ENCODE peak calls at places on chromosomes 3 and 15, in six cellular contexts. A is nephron progenitor cell, L is foreskin fibroblast, M is AG04450, H is colonic mucosa, Z is MM.1S. P is an unnamed sample.

GRCh38 chr15:98330692-98331435 is 317.5 kb upstream of the IGF1R start:
- DNase-seq in Z (no peak), M (no peak), A (no peak), L (no peak), H (no peak), P (no peak)

GRCh38 chr3:46318207-46318606 is 35.7 kb upstream of the CCR2 start:
- DNase-seq in L (no peak), M (no peak), H (no peak), Z (no peak), A (no peak), P (no peak)

GRCh38 chr15:89912674-89913396 is at the start of gene ARPIN:
- DNase-seq in Z (no peak), H (peak; percentile 71), L (peak; percentile 27), A (peak; percentile 74), M (no peak), P (peak; percentile 12)

GRCh38 chr3:39750677-39751076 is 58.7 kb upstream of the MYRIP start:
- DNase-seq in L (no peak), M (no peak), H (no peak), A (no peak), Z (no peak), P (no peak)

GRCh38 chr3:177491301-177492031 is 294.2 kb upstream of the TBL1XR1 start:
- DNase-seq in M (no peak), L (no peak), Z (no peak), A (no peak), H (no peak), P (no peak)

GRCh38 chr15:90878660-90879059 is 5.6 kb upstream of the FES start:
- DNase-seq in Z (no peak), M (no peak), A (no peak), H (no peak), L (no peak), P (no peak)

GRCh38 chr3:61940241-61940640 is 378.9 kb downstream of the PTPRG start:
- DNase-seq in A (no peak), M (no peak), L (no peak), H (no peak), Z (no peak), P (no peak)

GRCh38 chr15:38389924-38390542 is 63.9 kb upstream of the FAM98B start:
- DNase-seq in L (no peak), M (no peak), H (peak; percentile 84), Z (peak; percentile 63), A (peak; percentile 76), P (peak; percentile 34)

GRCh38 chr3:47910777-47911440 is 105.3 kb downstream of the MAP4 start:
- DNase-seq in H (no peak), M (peak; percentile 70), A (no peak), L (peak; percentile 90), Z (no peak), P (peak; percentile 88)

GRCh38 chr3:36257117-36257516 is 123.2 kb upstream of the STAC start:
- DNase-seq in Z (no peak), L (no peak), H (no peak), M (no peak), A (no peak), P (no peak)

GRCh38 chr3:176741648-176742047 is 455.6 kb downstream of the TBL1XR1 start:
- DNase-seq in Z (no peak), M (no peak), A (no peak), H (no peak), L (no peak), P (no peak)

GRCh38 chr15:28086175-28086703 is 12.9 kb downstream of the OCA2 start:
- DNase-seq in L (no peak), A (peak; percentile 61), M (peak; percentile 16), Z (peak; percentile 66), H (peak; percentile 70), P (peak; percentile 52)

GRCh38 chr3:187186801-187187421 is 10.4 kb upstream of the RTP1 start:
- DNase-seq in A (no peak), M (peak; percentile 82), L (peak; percentile 62), H (peak; percentile 22), Z (no peak), P (peak; percentile 85)

GRCh38 chr15:73856458-73857192 is 16.7 kb upstream of the TBC1D21 start:
- DNase-seq in H (no peak), M (no peak), Z (no peak), L (no peak), A (no peak), P (no peak)

GRCh38 chr15:98853161-98853560 is 154.4 kb downstream of the PGPEP1L start:
- DNase-seq in H (peak; percentile 95), M (peak; percentile 81), L (peak; percentile 93), A (peak; percentile 89), Z (peak; percentile 88), P (peak; percentile 86)

GRCh38 chr15:58469432-58470353 is 37.9 kb downstream of the LIPC start:
- DNase-seq in L (peak; percentile 89), H (peak; percentile 55), M (peak; percentile 92), Z (no peak), A (no peak), P (peak; percentile 93)

GRCh38 chr3:33060609-33061337 is 36.2 kb downstream of the GLB1 start:
- DNase-seq in Z (no peak), L (no peak), A (no peak), H (no peak), M (no peak), P (no peak)

GRCh38 chr3:71694358-71694999 is 30.7 kb downstream of the EIF4E3 start:
- DNase-seq in A (no peak), H (peak; percentile 34), L (peak; percentile 51), M (peak; percentile 82), Z (no peak), P (peak; percentile 86)

GRCh38 chr3:196219194-196219969 is 3.0 kb downstream of the SLC51A start:
- DNase-seq in A (no peak), H (peak; percentile 57), M (peak; percentile 63), L (peak; percentile 83), Z (peak; percentile 84), P (peak; percentile 95)

GRCh38 chr15:90362936-90363212 is 10.8 kb downstream of the ZNF774 start:
- DNase-seq in L (peak; percentile 87), H (no peak), M (peak; percentile 53), A (no peak), Z (no peak), P (peak; percentile 87)

GRCh38 chr15:66733976-66734375 is 31.9 kb downstream of the SMAD6 start:
- DNase-seq in L (no peak), M (no peak), Z (no peak), H (no peak), A (no peak), P (no peak)

GRCh38 chr3:133643611-133644010 is 18.1 kb downstream of the TOPBP1 start:
- DNase-seq in H (no peak), M (no peak), A (no peak), L (no peak), Z (no peak), P (no peak)

DNA sequence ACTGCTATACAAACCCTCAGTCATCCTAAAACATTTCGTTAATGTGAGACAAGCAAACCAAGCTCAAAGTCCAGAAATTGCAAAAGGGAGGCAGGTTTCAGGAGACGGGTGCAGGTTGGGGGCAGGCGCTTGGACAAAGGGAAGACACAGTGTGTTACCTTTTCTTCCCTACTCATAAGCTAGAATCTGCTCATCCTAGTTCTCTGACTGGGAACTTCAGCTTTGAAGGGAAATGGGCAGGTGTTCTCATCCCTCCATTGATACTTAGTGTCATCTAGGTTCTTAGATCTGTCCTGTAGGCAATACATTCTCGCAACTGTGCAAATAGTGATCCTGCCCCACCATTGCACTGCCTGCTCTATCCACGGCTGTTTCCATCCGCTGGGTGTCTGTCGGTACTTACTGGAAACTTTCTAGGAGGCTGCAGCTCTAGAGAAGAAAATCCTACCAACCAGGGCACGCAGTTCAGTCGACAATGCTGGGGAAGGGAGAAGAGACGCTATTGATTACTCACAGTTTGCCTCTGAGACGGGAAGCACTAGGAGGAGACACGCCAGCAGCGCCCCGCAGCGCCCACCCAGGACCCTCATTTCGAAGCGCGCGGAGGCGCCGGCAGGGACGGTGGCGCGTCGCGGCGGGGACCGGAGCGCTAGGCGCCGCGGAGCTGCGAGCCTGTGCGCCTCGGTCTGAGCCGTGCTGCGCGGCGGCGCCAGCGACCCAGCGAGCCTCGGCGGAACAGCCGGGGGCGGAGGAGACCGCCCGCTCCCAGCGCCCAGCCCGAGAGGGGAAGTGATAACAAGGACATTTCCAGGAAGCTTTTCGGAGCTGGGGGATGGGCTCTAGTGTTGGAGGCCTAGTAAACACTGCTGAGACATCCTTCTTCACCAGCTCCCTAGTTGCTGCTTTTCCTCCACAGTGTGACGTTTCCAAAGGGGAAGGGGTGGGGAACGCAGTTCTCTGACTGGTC is at the start of gene PROS1:
- DNase-seq in H (peak; percentile 87), M (no peak), Z (peak; percentile 56), A (peak; percentile 75), L (peak; percentile 83), P (peak; percentile 44)
- TF ChIP-seq CTCF in H (no peak), M (no peak), Z (no peak), A (no peak), L (no peak), P (peak; percentile 10)

GRCh38 chr3:138450704-138451424 is 16.4 kb downstream of the ESYT3 start:
- DNase-seq in Z (no peak), L (no peak), H (no peak), A (no peak), M (no peak), P (no peak)
- TF ChIP-seq CTCF in Z (no peak), L (no peak), H (no peak), A (no peak), M (no peak), P (peak; percentile 7)

GRCh38 chr3:9859530-9860025 is 15.8 kb upstream of the RPUSD3 start:
- DNase-seq in A (no peak), L (no peak), H (no peak), Z (no peak), M (no peak), P (no peak)

GRCh38 chr3:9866639-9867038 is 13.4 kb downstream of the CIDEC start:
- DNase-seq in M (no peak), H (no peak), A (no peak), Z (no peak), L (no peak), P (no peak)

GRCh38 chr3:9861626-9862130 is 17.9 kb upstream of the RPUSD3 start:
- DNase-seq in H (no peak), L (no peak), M (no peak), Z (no peak), A (no peak), P (no peak)

GRCh38 chr3:9861201-9861600 is 17.4 kb upstream of the RPUSD3 start:
- DNase-seq in L (no peak), A (no peak), M (no peak), H (no peak), Z (no peak), P (no peak)

DNA sequence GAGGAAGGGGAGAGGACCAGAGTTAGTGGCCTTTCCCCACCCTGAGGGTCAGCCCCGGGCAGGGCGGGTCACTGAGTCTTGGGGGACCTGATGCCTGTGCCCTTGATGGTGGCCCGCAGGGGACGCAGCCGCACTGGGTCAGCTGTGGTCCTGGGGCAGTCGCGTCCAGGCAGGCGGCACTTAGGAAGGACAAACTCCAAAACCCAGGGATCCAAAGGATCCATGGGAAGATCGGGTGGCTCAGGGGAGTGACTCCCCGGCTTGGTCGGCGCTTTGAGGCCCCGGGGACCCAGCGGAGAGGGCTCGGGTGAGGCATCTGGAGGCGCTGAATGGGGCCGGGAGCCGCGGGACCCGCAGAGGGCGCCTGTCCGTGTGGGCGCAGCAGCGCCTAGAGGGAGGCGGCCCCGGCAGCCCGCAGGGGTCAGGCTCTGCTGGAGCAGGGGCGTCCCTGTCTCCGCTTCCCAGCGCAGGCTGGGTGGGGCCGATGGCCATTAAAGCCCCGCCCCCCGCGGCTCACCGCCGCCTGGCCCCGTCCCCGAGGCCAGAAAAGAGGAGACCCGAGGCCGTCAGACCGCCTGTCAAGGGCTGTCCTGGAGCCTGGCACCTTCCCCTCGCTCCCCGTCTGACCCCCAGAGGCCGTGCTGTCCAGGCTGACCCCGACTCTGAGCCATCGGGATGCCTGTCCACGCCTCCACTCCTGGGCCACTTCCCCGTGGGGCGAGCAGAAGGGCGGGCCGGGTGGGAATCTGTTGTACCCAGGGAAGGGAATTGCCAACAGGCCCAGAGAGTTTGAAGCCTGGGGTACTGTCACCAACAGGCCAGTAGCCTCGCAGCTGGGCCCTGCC is 17.4 kb downstream of the CIDEC start:
- DNase-seq in M (no peak), Z (no peak), L (peak; percentile 64), A (peak; percentile 84), H (peak; percentile 54), P (peak; percentile 31)
- TF ChIP-seq CTCF in M (peak; percentile 36), Z (peak; percentile 8), L (peak; percentile 47), A (peak; percentile 34), H (peak; percentile 44), P (peak; percentile 72)

GRCh38 chr3:154314152-154314551 is 10.1 kb downstream of the DHX36 start:
- DNase-seq in M (no peak), L (no peak), A (no peak), H (no peak), Z (no peak), P (no peak)
- TF ChIP-seq CTCF in M (no peak), L (no peak), A (no peak), H (no peak), Z (peak; percentile 14), P (peak; percentile 22)

P was measured in HFFc6.